ENCODE peak calls at places on chromosome 15, in six cellular contexts. U is IMR-90, L is neuronal stem cell, I is mesenchymal stem cell, T is H1, H is mesendoderm. S is an unnamed sample.

GRCh38 chr15:93042211-93042610 is 46.8 kb downstream of the RGMA start:
- DNase-seq in U (no peak), L (no peak), I (no peak), T (no peak), H (no peak), S (no peak)

GRCh38 chr15:94480289-94480834 is 249.0 kb downstream of the MCTP2 start:
- DNase-seq in U (no peak), L (no peak), I (no peak), T (no peak), H (peak; percentile 18), S (no peak)

GRCh38 chr15:57323806-57324589 is 52.3 kb upstream of the CGNL1 start:
- DNase-seq in U (peak; percentile 60), L (no peak), I (no peak), T (no peak), H (peak; percentile 97), S (peak; percentile 84)

GRCh38 chr15:52193321-52193720 is 2.1 kb upstream of the GNB5 start:
- DNase-seq in U (no peak), L (no peak), I (no peak), T (no peak), H (no peak), S (no peak)

GRCh38 chr15:31311735-31312134 is 14.9 kb upstream of the KLF13 start:
- DNase-seq in U (no peak), L (no peak), I (no peak), T (peak; percentile 44), H (no peak), S (peak; percentile 30)

GRCh38 chr15:98923579-98923978 is 84.0 kb downstream of the PGPEP1L start:
- DNase-seq in U (no peak), L (no peak), I (no peak), T (no peak), H (no peak), S (no peak)

GRCh38 chr15:63476229-63476632 is 28.2 kb upstream of the USP3 start:
- DNase-seq in U (peak; percentile 100), L (no peak), I (peak; percentile 99), T (no peak), H (peak; percentile 83), S (no peak)

GRCh38 chr15:44246521-44247268 is 41.8 kb upstream of the GOLM2 start:
- DNase-seq in U (no peak), L (no peak), I (no peak), T (no peak), H (no peak), S (no peak)

GRCh38 chr15:25725758-25726157 is 137.4 kb downstream of the ATP10A start:
- DNase-seq in U (no peak), L (no peak), I (no peak), T (peak; percentile 36), H (no peak), S (no peak)

GRCh38 chr15:57382222-57382621 is 5.9 kb downstream of the CGNL1 start:
- DNase-seq in U (no peak), L (no peak), I (no peak), T (no peak), H (no peak), S (no peak)

GRCh38 chr15:61661791-61662190 is 398.5 kb downstream of the VPS13C start:
- DNase-seq in U (no peak), L (no peak), I (no peak), T (no peak), H (no peak), S (no peak)

GRCh38 chr15:69648775-69649735 is 196.4 kb downstream of the RPLP1 start:
- DNase-seq in U (no peak), L (no peak), I (no peak), T (peak; percentile 61), H (peak; percentile 87), S (peak; percentile 85)

GRCh38 chr15:69562564-69562963 is 109.9 kb downstream of the RPLP1 start:
- DNase-seq in U (no peak), L (no peak), I (no peak), T (no peak), H (no peak), S (no peak)

GRCh38 chr15:58060575-58060974 is 4.9 kb downstream of the ALDH1A2 start:
- DNase-seq in U (no peak), L (no peak), I (no peak), T (no peak), H (no peak), S (no peak)

GRCh38 chr15:92001307-92001706 is 147.8 kb downstream of the SLCO3A1 start:
- DNase-seq in U (no peak), L (no peak), I (no peak), T (no peak), H (peak; percentile 46), S (no peak)

GRCh38 chr15:90035835-90036220 is 34.7 kb downstream of the ZNF710 start:
- DNase-seq in U (no peak), L (no peak), I (no peak), T (no peak), H (no peak), S (no peak)

GRCh38 chr15:90036343-90036742 is 35.2 kb downstream of the ZNF710 start:
- DNase-seq in U (no peak), L (peak; percentile 56), I (no peak), T (no peak), H (no peak), S (no peak)

GRCh38 chr15:90037961-90038633 is 37.0 kb downstream of the ZNF710 start:
- DNase-seq in U (peak; percentile 53), L (no peak), I (peak; percentile 45), T (no peak), H (no peak), S (no peak)

GRCh38 chr15:90037510-90037860 is 36.4 kb downstream of the ZNF710 start:
- DNase-seq in U (peak; percentile 78), L (no peak), I (peak; percentile 78), T (no peak), H (no peak), S (no peak)

GRCh38 chr15:90036806-90037509 is 35.8 kb downstream of the ZNF710 start:
- DNase-seq in U (no peak), L (no peak), I (no peak), T (no peak), H (no peak), S (no peak)
- H3K4ac ChIP-seq in U (peak overlapping the region; percentile 91), L (no peak overlapping the region), I (peak overlapping the region; percentile 89), T (no peak overlapping the region), H (no peak overlapping the region), S (no peak overlapping the region)

GRCh38 chr15:89090791-89091666 is 2.8 kb downstream of the ABHD2 start:
- DNase-seq in U (peak; percentile 85), L (no peak), I (peak; percentile 71), T (no peak), H (no peak), S (no peak)

GRCh38 chr15:89089316-89090230 is 1.3 kb downstream of the ABHD2 start:
- DNase-seq in U (no peak), L (no peak), I (no peak), T (no peak), H (no peak), S (no peak)

GRCh38 chr15:89087830-89088604 is at the start of gene ABHD2:
- DNase-seq in U (peak; percentile 100), L (peak; percentile 100), I (peak; percentile 100), T (peak; percentile 99), H (peak; percentile 100), S (peak; percentile 100)

GRCh38 chr15:89087066-89087829 is 1.0 kb upstream of the ABHD2 start:
- DNase-seq in U (no peak), L (no peak), I (no peak), T (no peak), H (no peak), S (no peak)

GRCh38 chr15:89088605-89089315 is 504 bp downstream of the ABHD2 start:
- DNase-seq in U (peak; percentile 34), L (no peak), I (peak; percentile 51), T (no peak), H (no peak), S (no peak)
- H2BK5ac ChIP-seq in U (peak overlapping the region; percentile 34), L (peak overlapping the region; percentile 79), I (peak overlapping the region; percentile 77), T (no peak overlapping the region), H (no peak overlapping the region), S (no peak overlapping the region)

DNA sequence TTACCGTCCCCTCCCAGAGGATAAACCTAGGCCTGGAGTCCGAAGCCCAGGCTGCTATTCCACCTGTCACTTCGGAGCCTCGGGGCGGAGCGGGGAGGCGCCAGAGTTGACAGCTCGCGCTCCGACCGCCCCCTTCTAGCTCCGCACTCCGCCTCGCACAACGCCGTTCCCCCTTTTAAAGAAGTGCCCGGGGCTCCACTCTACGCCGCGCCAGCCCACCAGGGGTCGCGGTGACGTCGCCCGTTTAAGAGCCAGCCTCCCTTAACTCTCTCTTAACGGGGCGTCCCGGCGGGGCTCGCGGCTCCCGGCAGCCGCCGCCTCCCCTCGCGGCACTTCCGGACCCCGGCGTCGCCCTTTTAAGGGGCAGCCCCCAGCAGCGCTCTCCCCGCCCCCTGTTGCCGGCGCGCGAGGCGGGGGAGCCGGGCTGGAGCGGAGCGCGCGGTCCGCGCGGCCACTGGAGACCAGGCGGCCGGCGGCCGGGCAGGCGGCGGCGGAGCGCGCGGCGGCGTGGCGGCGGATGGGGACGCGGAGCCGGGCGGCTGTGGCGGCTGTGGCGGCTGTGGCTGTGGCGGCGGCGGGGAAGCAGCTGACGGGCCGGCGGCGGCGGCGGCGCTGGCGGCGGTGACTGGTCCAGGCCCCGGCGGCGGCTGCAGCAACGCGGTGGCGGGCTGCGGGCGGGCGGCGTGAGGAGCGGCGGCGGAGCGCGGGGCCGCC is at the start of gene INAFM2:
- DNase-seq in U (peak; percentile 92), L (peak; percentile 96), I (peak; percentile 96), T (peak; percentile 90), H (peak; percentile 98), S (peak; percentile 96)
- H3K4ac ChIP-seq in U (peak within 1 kb of the TSS; percentile 43), L (no peak within 1 kb of the TSS), I (peak within 1 kb of the TSS; percentile 79), T (no peak within 1 kb of the TSS), H (no peak within 1 kb of the TSS), S (no peak within 1 kb of the TSS)

GRCh38 chr15:73994912-73995622 is 551 bp downstream of the PML start:
- DNase-seq in U (no peak), L (no peak), I (peak; percentile 22), T (no peak), H (peak; percentile 26), S (no peak)

GRCh38 chr15:73993211-73993994 is 1.1 kb upstream of the PML start:
- DNase-seq in U (no peak), L (no peak), I (no peak), T (no peak), H (no peak), S (no peak)

GRCh38 chr15:73992594-73992898 is 451 bp upstream of the STOML1 start:
- DNase-seq in U (no peak), L (no peak), I (no peak), T (no peak), H (no peak), S (no peak)

GRCh38 chr15:73996267-73996666 is 1.8 kb downstream of the PML start:
- DNase-seq in U (no peak), L (no peak), I (no peak), T (no peak), H (no peak), S (no peak)

DNA sequence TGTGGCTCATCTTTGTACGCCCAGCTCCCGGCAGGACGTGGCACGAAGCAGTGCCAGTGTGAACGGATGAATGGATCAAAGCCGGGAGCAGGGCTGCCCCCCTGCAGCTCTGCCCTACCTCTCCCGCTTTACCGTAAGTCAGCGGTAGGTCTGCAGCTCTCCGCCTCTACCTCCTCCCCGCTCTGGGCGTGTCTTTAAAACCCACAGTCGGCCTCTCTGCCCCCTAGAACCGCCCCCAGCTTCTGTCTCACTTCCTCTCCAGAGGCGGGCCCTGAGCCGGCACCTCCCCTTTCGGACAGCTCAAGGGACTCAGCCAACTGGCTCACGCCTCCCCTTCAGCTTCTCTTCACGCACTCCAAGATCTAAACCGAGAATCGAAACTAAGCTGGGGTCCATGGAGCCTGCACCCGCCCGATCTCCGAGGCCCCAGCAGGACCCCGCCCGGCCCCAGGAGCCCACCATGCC is at the start of gene PML:
- DNase-seq in U (peak; percentile 93), L (peak; percentile 87), I (peak; percentile 98), T (peak; percentile 92), H (peak; percentile 96), S (peak; percentile 97)
- H2BK5ac ChIP-seq in U (peak within 1 kb of the TSS; percentile 68), L (peak within 1 kb of the TSS; percentile 67), I (peak within 1 kb of the TSS; percentile 81), T (peak within 1 kb of the TSS; percentile 20), H (no peak within 1 kb of the TSS), S (no peak within 1 kb of the TSS)

S was measured in H9.